ENCODE peak calls at places on chromosome 1, in four cellular contexts. R is NCI-H510A treated with DMSO at 0.1 percent for 48 hours, Y is pancreas, C is HFFc6. Q is an unnamed sample.

GRCh38 chr1:10140981-10141380 is 69.4 kb upstream of the KIF1B start:
- DNase-seq in R (no peak), Y (no peak), C (no peak), Q (no peak)

GRCh38 chr1:221611930-221612777 is 129.7 kb downstream of the DUSP10 start:
- DNase-seq in R (no peak), Y (peak), C (peak), Q (peak)

GRCh38 chr1:93707956-93708355 is 26.3 kb upstream of the BCAR3 start:
- DNase-seq in Y (no peak), C (no peak), R (no peak), Q (no peak)

GRCh38 chr1:225451340-225451739 is 23.5 kb upstream of the LBR start:
- DNase-seq in Y (no peak), R (no peak), C (no peak), Q (no peak)

GRCh38 chr1:40096977-40097782 is at the start of gene PPT1:
- DNase-seq in Y (peak), C (peak), R (peak), Q (peak)

GRCh38 chr1:205545991-205546390 is 41.5 kb downstream of the CDK18 start:
- DNase-seq in C (no peak), Y (no peak), R (no peak), Q (no peak)

GRCh38 chr1:1596493-1597274 is 3.3 kb downstream of the FNDC10 start:
- DNase-seq in C (no peak), Y (no peak), R (no peak), Q (no peak)

GRCh38 chr1:97050501-97050900 is 328.9 kb downstream of the PTBP2 start:
- DNase-seq in R (no peak), C (peak), Y (no peak), Q (peak)

GRCh38 chr1:35557118-35557610 is at the start of gene KIAA0319L:
- DNase-seq in Y (no peak), C (peak), R (peak), Q (peak)

GRCh38 chr1:147541672-147542548 is 609 bp downstream of the BCL9 start:
- DNase-seq in R (peak), Y (peak), C (peak), Q (peak)

GRCh38 chr1:167663002-167663772 is 33.2 kb downstream of the RCSD1 start:
- DNase-seq in R (no peak), Y (no peak), C (peak), Q (peak)